ENCODE peak calls at places on chromosomes 3 and 15, in nine cellular contexts. Y is body of pancreas, S is adrenal gland, V is A549, W is suprapubic skin, K is upper lobe of left lung, G is HepG2, O is right lobe of liver, D is thyroid gland. H is an unnamed sample. For H3K4me1, the result is how much of the 10 kb centered on the place peaks cover.

GRCh38 chr3:72155391-72156064 is 370.6 kb upstream of the PROK2 start:
- DNase-seq in Y (peak), S (peak), V (peak), W (no peak), K (no peak), G (peak), O (peak), D (peak), H (peak)

GRCh38 chr15:45729146-45729545 is 94.3 kb downstream of the SQOR start:
- DNase-seq in Y (no peak), S (no peak), V (no peak), W (no peak), K (no peak), G (no peak), O (no peak), D (no peak), H (no peak)

GRCh38 chr15:52252781-52253180 is 42.8 kb downstream of the MYO5C start:
- DNase-seq in Y (no peak), S (no peak), V (peak), W (no peak), K (no peak), G (peak), O (no peak), D (no peak), H (no peak)

GRCh38 chr3:106341090-106341489 is 472.3 kb upstream of the CBLB start:
- DNase-seq in Y (no peak), S (no peak), V (no peak), W (no peak), K (no peak), G (no peak), O (no peak), D (no peak), H (no peak)

GRCh38 chr3:178900244-178900643 is 171.4 kb downstream of the ZMAT3 start:
- DNase-seq in Y (no peak), S (no peak), V (no peak), W (no peak), K (no peak), G (no peak), O (no peak), D (no peak), H (no peak)

GRCh38 chr15:98773616-98774015 is 125.3 kb downstream of the IGF1R start:
- DNase-seq in Y (no peak), S (no peak), V (no peak), W (no peak), K (no peak), G (no peak), O (no peak), D (no peak), H (no peak)

GRCh38 chr15:68593826-68594532 is 15.2 kb downstream of the CORO2B start:
- DNase-seq in Y (no peak), S (no peak), V (no peak), W (no peak), K (no peak), G (no peak), O (no peak), D (no peak), H (no peak)

GRCh38 chr15:89836255-89837133 is 21.8 kb upstream of the ANPEP start:
- DNase-seq in Y (no peak), S (peak), V (no peak), W (no peak), K (no peak), G (no peak), O (no peak), D (no peak), H (no peak)

GRCh38 chr3:160755776-160756304 is at the start of gene PPM1L:
- DNase-seq in Y (peak), S (peak), V (no peak), W (peak), K (peak), G (no peak), O (peak), D (peak), H (no peak)

GRCh38 chr3:104359546-104359945 is 1007.2 kb upstream of the ALCAM start:
- DNase-seq in Y (no peak), S (no peak), V (peak), W (no peak), K (no peak), G (no peak), O (no peak), D (no peak), H (no peak)

GRCh38 chr3:110343945-110344344 is 727.7 kb upstream of the NECTIN3 start:
- DNase-seq in Y (no peak), S (no peak), V (peak), W (no peak), K (no peak), G (peak), O (no peak), D (no peak), H (no peak)

GRCh38 chr3:169505577-169506155 is 157.8 kb downstream of the MECOM start:
- DNase-seq in Y (no peak), S (no peak), V (peak), W (no peak), K (no peak), G (peak), O (no peak), D (no peak), H (no peak)

GRCh38 chr3:72458365-72458764 is 389.9 kb downstream of the SHQ1 start:
- DNase-seq in Y (no peak), S (no peak), V (no peak), W (no peak), K (no peak), G (no peak), O (no peak), D (peak), H (no peak)

GRCh38 chr15:98548172-98548971 is 100.0 kb upstream of the IGF1R start:
- DNase-seq in Y (peak), S (peak), V (peak), W (peak), K (peak), G (no peak), O (peak), D (peak), H (peak)

GRCh38 chr3:128482175-128482856 is 10.7 kb downstream of the GATA2 start:
- DNase-seq in Y (no peak), S (no peak), V (no peak), W (no peak), K (no peak), G (no peak), O (no peak), D (no peak), H (no peak)

GRCh38 chr15:45638641-45639040 is 3.8 kb downstream of the SQOR start:
- DNase-seq in Y (no peak), S (no peak), V (no peak), W (no peak), K (no peak), G (no peak), O (no peak), D (no peak), H (no peak)

GRCh38 chr3:104044002-104044401 is 1322.7 kb upstream of the ALCAM start:
- DNase-seq in Y (no peak), S (no peak), V (no peak), W (no peak), K (no peak), G (no peak), O (no peak), D (no peak), H (no peak)

GRCh38 chr3:58383904-58384303 is 49.7 kb downstream of the PDHB start:
- DNase-seq in Y (no peak), S (peak), V (peak), W (no peak), K (no peak), G (no peak), O (no peak), D (peak), H (no peak)

GRCh38 chr3:64353256-64353655 is 128.0 kb upstream of the PRICKLE2 start:
- DNase-seq in Y (no peak), S (no peak), V (no peak), W (no peak), K (no peak), G (no peak), O (no peak), D (no peak), H (no peak)

GRCh38 chr3:135895734-135896121 is 69.8 kb upstream of the PPP2R3A start:
- DNase-seq in Y (no peak), S (no peak), V (no peak), W (no peak), K (no peak), G (no peak), O (no peak), D (no peak), H (no peak)

DNA sequence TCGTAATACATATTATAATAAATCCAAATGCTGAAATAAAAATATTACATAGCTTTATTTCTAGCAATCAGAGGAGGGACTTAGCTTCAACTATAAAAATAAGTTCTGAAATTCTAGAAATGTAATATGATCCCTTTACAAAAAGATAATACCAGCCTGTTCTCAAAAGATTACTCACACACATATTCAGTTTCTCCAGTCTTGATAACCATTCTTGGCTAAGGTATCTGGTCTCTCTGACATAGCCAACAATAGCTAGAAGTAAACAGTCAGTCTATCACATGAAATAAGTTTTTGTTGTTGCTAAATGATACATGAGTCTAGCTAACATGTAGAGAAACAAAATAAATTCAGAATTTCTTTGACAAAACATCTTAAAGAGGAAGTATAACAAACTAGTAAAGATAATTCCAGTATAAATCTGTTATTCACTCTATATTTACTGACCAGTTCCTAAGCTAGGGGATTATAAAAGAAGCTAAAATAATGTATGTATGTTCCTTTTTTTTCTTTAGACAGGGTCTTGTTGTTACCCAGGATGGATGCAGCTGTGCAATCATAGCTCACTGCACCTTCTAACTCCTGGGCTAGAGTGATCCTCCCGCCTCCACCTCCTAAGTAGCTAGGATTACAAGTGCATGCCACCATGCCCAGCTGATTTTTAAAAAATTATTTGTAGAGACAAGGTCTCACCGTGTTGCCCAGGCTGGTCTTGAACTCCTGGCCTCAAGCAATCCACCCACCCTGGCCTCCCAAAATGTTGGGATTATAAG is 170.6 kb downstream of the TBL1XR1 start:
- DNase-seq in Y (no peak), S (no peak), V (no peak), W (no peak), K (no peak), G (no peak), O (no peak), D (no peak), H (no peak)
- H3K27ac ChIP-seq in Y (no peak), S (no peak), V (no peak), W (no peak), K (no peak), G (no peak), O (no peak), D (no peak), H (no peak)

DNA sequence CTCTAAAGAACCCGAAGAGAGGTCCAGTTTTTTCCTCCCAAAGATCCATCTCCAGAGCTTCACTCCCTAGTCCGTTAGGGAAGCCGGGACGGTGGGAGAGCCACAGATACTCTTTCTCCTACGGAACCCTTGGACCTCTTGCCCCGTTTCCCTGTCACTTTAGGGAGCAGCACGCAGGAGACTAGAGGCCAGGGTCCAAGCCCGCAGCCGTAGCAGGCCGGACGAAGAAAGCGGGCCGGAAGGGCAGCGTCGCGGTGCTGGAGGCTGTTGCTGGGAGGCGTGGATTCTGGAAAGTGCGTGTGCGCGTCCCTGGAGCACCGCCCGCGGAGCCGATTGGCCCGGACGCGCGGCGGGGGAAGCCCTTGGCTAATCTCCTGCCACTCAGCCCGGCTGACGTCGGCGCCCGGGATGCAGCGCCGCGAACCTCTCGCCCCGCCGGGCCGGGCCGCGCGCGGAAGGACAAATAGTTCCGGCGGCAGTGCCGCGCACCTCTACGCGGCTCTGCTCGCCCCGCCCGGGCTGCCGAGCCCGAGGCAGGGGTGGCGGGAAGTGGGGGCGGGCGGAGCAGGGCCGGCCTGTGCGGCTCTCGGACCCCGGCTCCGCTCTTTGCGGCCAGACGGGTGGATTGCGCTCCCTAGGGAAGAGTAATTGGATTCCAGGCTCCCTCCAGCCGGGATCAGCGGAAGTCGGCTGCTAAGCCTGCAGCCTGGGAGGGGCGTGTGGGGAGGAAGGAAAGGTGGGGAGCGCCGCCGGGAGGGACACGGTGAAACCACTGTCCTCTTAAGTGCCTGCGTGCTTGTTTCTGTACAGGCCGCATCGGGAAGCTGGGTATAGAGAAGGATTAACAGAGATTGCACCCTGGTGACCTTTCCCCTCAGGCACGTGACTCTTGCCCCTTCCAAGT is 31.3 kb upstream of the TCF12 start:
- DNase-seq in Y (peak), S (peak), V (peak), W (peak), K (peak), G (peak), O (peak), D (peak), H (peak)
- TF ChIP-seq POLR2A in Y (peak), S (peak), V (peak), W (peak), K (peak), G (peak), O (peak), D (peak), H (no peak)

GRCh38 chr3:149971403-149972075 is 844 bp upstream of the PFN2 start:
- DNase-seq in Y (peak), S (peak), V (no peak), W (peak), K (peak), G (peak), O (peak), D (peak), H (peak)
- H3K4me1 ChIP-seq in Y (under half), S (under half), V (under half), W (under half), K (under half), G (under half), O (under half), D (under half), H (under half)

GRCh38 chr3:52245322-52246263 is at the start of gene PPM1M:
- DNase-seq in Y (peak), S (peak), V (peak), W (peak), K (peak), G (no peak), O (peak), D (peak), H (no peak)
- H3K27ac ChIP-seq in Y (peak), S (peak), V (peak), W (peak), K (peak), G (no peak), O (peak), D (peak), H (peak)

GRCh38 chr3:195442573-195443390 is at the start of gene ACAP2:
- DNase-seq in Y (peak), S (peak), V (peak), W (peak), K (peak), G (peak), O (peak), D (peak), H (peak)
- TF ChIP-seq POLR2A in Y (peak), S (peak), V (peak), W (peak), K (peak), G (peak), O (peak), D (peak), H (peak)

H was measured in testis.